ENCODE peak calls at places on chromosomes 6 and 20, in six cellular contexts. G is aorta; Z is brain microvascular endothelial cell; I is mammary epithelial cell; L is CD4-positive, CD25-positive, alpha-beta regulatory T cell; B is heart left ventricle. C is an unnamed sample.

GRCh38 chr6:15246217-15247211 is 645 bp downstream of the JARID2 start:
- DNase-seq in L (no peak), G (no peak), I (peak; percentile 8), B (no peak), Z (no peak), C (no peak)

GRCh38 chr20:59808729-59809381 is 124.6 kb downstream of the SYCP2 start:
- DNase-seq in G (no peak), L (no peak), B (peak; percentile 1), Z (no peak), I (no peak), C (no peak)

GRCh38 chr20:25858495-25859425 is 162.1 kb upstream of the ZNF337 start:
- DNase-seq in B (no peak), G (no peak), I (no peak), L (no peak), Z (no peak), C (no peak)

GRCh38 chr6:18242062-18242851 is 22.1 kb downstream of the DEK start:
- DNase-seq in I (peak; percentile 90), B (no peak), L (no peak), Z (peak; percentile 92), G (no peak), C (no peak)

GRCh38 chr20:32762754-32763201 is 593 bp downstream of the DNMT3B start:
- DNase-seq in L (no peak), B (no peak), G (no peak), I (no peak), Z (no peak), C (no peak)

GRCh38 chr6:30879684-30880427 is 4.5 kb upstream of the DDR1 start:
- DNase-seq in Z (no peak), L (no peak), G (no peak), B (no peak), I (no peak), C (no peak)

GRCh38 chr6:126210398-126211075 is 129.4 kb upstream of the CENPW start:
- DNase-seq in L (no peak), G (no peak), Z (no peak), B (no peak), I (peak; percentile 10), C (no peak)

GRCh38 chr6:36607782-36608386 is 13.7 kb downstream of the SRSF3 start:
- DNase-seq in B (no peak), G (peak; percentile 8), L (no peak), Z (no peak), I (peak; percentile 93), C (no peak)

GRCh38 chr6:2900821-2901644 is 2.1 kb downstream of the SERPINB9 start:
- DNase-seq in L (no peak), G (no peak), Z (no peak), B (peak; percentile 43), I (no peak), C (no peak)

GRCh38 chr20:62050166-62051120 is 15.2 kb downstream of the TAF4 start:
- DNase-seq in B (no peak), I (no peak), G (no peak), L (no peak), Z (no peak), C (no peak)

GRCh38 chr6:125794342-125795137 is 3.8 kb downstream of the NCOA7 start:
- DNase-seq in B (no peak), I (peak; percentile 27), G (no peak), L (no peak), Z (no peak), C (no peak)

GRCh38 chr6:31620586-31621319 is at the start of gene PRRC2A:
- DNase-seq in L (no peak), G (no peak), I (no peak), B (peak; percentile 81), Z (peak; percentile 46), C (peak; percentile 63)

GRCh38 chr20:36102809-36103596 is 51.5 kb upstream of the EPB41L1 start:
- DNase-seq in Z (no peak), G (peak; percentile 31), B (no peak), I (no peak), L (no peak), C (no peak)

GRCh38 chr6:95548188-95548837 is 29.0 kb upstream of the MANEA start:
- DNase-seq in G (no peak), Z (no peak), B (no peak), I (no peak), L (no peak), C (no peak)

GRCh38 chr6:72272958-72273357 is 348.9 kb upstream of the KCNQ5 start:
- DNase-seq in Z (peak; percentile 69), B (no peak), G (no peak), I (no peak), L (no peak), C (no peak)

GRCh38 chr20:31979713-31980426 is 11.9 kb downstream of the XKR7 start:
- DNase-seq in L (no peak), Z (no peak), G (no peak), I (no peak), B (no peak), C (no peak)

GRCh38 chr20:13231031-13231752 is 10.1 kb downstream of the ISM1 start:
- DNase-seq in Z (peak; percentile 73), I (peak; percentile 89), L (no peak), B (no peak), G (no peak), C (no peak)

GRCh38 chr6:52384145-52384766 is 22.3 kb downstream of the PAQR8 start:
- DNase-seq in I (no peak), L (no peak), B (no peak), G (no peak), Z (no peak), C (no peak)

GRCh38 chr6:159038914-159039884 is 5.6 kb downstream of the TAGAP start:
- DNase-seq in Z (no peak), G (no peak), L (no peak), B (no peak), I (peak; percentile 94), C (no peak)

GRCh38 chr20:17023811-17024210 is 203.0 kb upstream of the PCSK2 start:
- DNase-seq in Z (no peak), B (no peak), L (no peak), I (no peak), G (no peak), C (no peak)

GRCh38 chr6:104940881-104941693 is 15.8 kb upstream of the LIN28B start:
- DNase-seq in Z (no peak), G (no peak), B (peak; percentile 13), I (peak; percentile 7), L (no peak), C (peak; percentile 51)

GRCh38 chr6:1949533-1949932 is 295.9 kb downstream of the GMDS start:
- DNase-seq in L (no peak), B (no peak), Z (no peak), G (no peak), I (peak; percentile 79), C (no peak)

GRCh38 chr6:88276331-88276730 is 110.2 kb upstream of the CNR1 start:
- DNase-seq in G (no peak), B (no peak), Z (no peak), L (no peak), I (no peak), C (no peak)

GRCh38 chr6:142805042-142805441 is 139.9 kb downstream of the HIVEP2 start:
- DNase-seq in B (no peak), I (no peak), G (no peak), L (no peak), Z (no peak), C (no peak)

GRCh38 chr6:142809947-142810346 is 135.0 kb downstream of the HIVEP2 start:
- DNase-seq in I (no peak), Z (no peak), G (no peak), L (no peak), B (no peak), C (no peak)

GRCh38 chr6:142810952-142811514 is 133.9 kb downstream of the HIVEP2 start:
- DNase-seq in G (no peak), Z (no peak), L (no peak), B (no peak), I (no peak), C (no peak)

GRCh38 chr6:142811923-142812322 is 133.1 kb downstream of the HIVEP2 start:
- DNase-seq in Z (no peak), G (no peak), L (no peak), B (no peak), I (no peak), C (no peak)

GRCh38 chr6:142808405-142809061 is 136.4 kb downstream of the HIVEP2 start:
- DNase-seq in L (no peak), B (no peak), I (no peak), Z (no peak), G (no peak), C (no peak)
- H3K27ac ChIP-seq in L (no peak overlapping the region), B (no peak overlapping the region), I (no peak overlapping the region), Z (no peak overlapping the region), G (no peak overlapping the region), C (no peak overlapping the region)

DNA sequence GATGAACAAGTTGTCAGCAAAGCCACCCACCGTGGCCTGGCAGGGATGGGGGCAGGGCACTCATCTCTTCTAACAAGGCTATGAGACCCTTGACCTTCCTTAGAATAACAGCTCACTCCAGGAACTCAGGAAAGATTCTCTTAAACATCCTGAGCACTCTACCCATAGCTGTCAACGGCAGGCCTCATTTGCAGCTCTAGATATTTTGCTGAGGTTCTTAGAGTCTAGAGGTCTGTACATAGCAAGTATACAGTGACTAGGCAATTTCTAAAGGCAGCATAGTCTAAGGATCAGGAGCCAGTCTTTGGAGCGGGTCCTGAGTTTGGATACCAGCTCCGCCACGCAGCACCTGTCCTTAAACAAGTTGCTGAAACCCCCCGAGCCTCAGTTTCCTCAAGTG is 11.7 kb downstream of the TRERF1 start:
- DNase-seq in Z (no peak), B (no peak), L (no peak), G (no peak), I (no peak), C (no peak)
- H3K4me3 ChIP-seq in Z (no peak overlapping the region), B (no peak overlapping the region), L (peak overlapping the region; percentile 76), G (no peak overlapping the region), I (no peak overlapping the region), C (no peak overlapping the region)

DNA sequence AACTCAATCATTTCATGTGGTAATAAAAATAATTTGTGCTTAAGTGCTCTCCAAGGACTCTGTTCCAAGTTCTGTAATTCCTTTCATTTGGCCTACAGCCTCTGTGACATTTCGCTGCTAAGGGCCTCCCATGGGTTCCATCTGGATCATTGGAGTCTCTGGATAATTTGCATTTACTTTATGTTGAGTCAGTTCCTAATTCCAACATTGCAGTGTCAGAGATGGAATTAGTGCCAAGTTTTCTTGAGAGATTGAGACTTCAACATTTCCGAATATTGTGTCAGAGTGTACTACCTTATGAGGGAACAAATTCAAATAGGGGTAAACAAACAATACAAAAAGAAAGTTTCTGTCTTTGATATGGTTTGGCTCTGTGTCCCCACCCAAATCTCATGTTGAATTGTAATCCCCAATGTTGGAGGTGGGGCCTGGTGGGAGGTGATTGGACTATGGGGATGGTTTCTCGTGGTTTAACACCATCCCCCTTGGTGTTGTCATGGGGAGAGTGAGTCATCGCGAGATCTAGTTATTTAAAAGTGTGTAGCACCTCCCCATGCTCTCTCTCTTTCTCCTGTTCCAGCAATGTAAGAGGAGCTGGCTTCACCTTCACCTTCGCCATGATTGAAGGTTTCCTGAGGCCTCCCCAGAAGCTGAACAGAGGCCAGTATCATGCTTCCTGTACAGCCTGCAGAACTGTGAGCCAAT is 244.1 kb upstream of the TBX18 start:
- DNase-seq in L (no peak), B (no peak), G (no peak), Z (peak; percentile 60), I (no peak), C (no peak)
- H3K27ac ChIP-seq in L (no peak overlapping the region), B (no peak overlapping the region), G (no peak overlapping the region), Z (peak overlapping the region; percentile 9), I (no peak overlapping the region), C (no peak overlapping the region)

DNA sequence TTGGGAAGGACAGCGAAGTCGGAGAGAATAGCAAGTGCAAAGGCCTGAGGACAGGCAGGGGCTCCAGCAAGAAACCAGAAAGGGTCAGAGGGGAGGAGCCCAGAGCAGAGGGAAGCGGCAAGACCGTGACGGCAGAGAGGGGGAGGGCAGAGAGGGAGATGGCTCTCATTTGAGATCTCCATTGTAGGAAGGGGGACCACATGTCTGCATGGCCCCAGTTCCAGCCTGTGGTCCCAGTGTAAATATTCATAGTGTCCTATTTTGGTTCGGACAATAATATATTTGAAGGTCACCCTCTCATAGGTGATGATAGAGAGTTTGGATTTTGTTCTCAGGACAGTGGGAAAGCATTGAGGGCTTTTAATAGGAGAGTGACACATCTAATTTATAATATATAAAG is 231.1 kb upstream of the RNF24 start:
- DNase-seq in Z (no peak), L (no peak), I (no peak), G (no peak), B (no peak), C (no peak)
- H3K4me3 ChIP-seq in Z (no peak overlapping the region), L (no peak overlapping the region), I (no peak overlapping the region), G (no peak overlapping the region), B (no peak overlapping the region), C (no peak overlapping the region)

C was measured in dorsolateral prefrontal cortex.